ENCODE peak calls at places on chromosome 10, in four cellular contexts. J is GM13977, V is SHP77, F is aorta. S is an unnamed sample.

GRCh38 chr10:62651341-62651740 is 153.2 kb upstream of the ADO start:
- DNase-seq in J (no peak), V (no peak), F (no peak), S (peak; percentile 35)

GRCh38 chr10:132384618-132385510 is 12.1 kb upstream of the PWWP2B start:
- DNase-seq in J (no peak), V (no peak), F (peak; percentile 34), S (no peak)

GRCh38 chr10:118256825-118257570 is 85.1 kb downstream of the FAM204A start:
- DNase-seq in J (no peak), V (no peak), F (no peak), S (no peak)

GRCh38 chr10:43262902-43263466 is 3.9 kb downstream of the RASGEF1A start:
- DNase-seq in J (no peak), V (no peak), F (no peak), S (no peak)

GRCh38 chr10:92419740-92420553 is 129.0 kb downstream of the MARCHF5 start:
- DNase-seq in J (no peak), V (no peak), F (peak; percentile 67), S (peak; percentile 40)

GRCh38 chr10:29861811-29862505 is 197.4 kb downstream of the JCAD start:
- DNase-seq in J (no peak), V (no peak), F (no peak), S (peak; percentile 92)

GRCh38 chr10:132449051-132449825 is 52.2 kb downstream of the PWWP2B start:
- DNase-seq in J (no peak), V (no peak), F (peak; percentile 53), S (peak; percentile 8)

GRCh38 chr10:114631678-114632417 is 26.2 kb downstream of the ABLIM1 start:
- DNase-seq in J (peak; percentile 45), V (no peak), F (peak; percentile 57), S (no peak)

GRCh38 chr10:61987951-61988379 is 86.5 kb downstream of the ARID5B start:
- DNase-seq in J (peak; percentile 77), V (no peak), F (no peak), S (peak; percentile 44)

S was measured in fibroblast of mammary gland.